ENCODE peak calls at places on chromosomes 5 and 9, in five cellular contexts. One of them, this sample, is unnamed.

GRCh38 chr9:89445135-89445797 is 52.6 kb downstream of the SEMA4D start:
- DNase-seq in heart left ventricle: no peak
- DNase-seq in adrenal gland: no peak
- DNase-seq in transverse colon: no peak
- DNase-seq in gastrocnemius medialis: no peak
- DNase-seq in this sample: no peak

GRCh38 chr5:124477002-124477546 is 269.4 kb downstream of the ZNF608 start:
- DNase-seq in gastrocnemius medialis: no peak
- DNase-seq in heart left ventricle: no peak
- DNase-seq in adrenal gland: no peak
- DNase-seq in transverse colon: no peak
- DNase-seq in this sample: no peak

GRCh38 chr5:148820778-148821395 is 5.5 kb upstream of the ADRB2 start:
- DNase-seq in gastrocnemius medialis: no peak
- DNase-seq in heart left ventricle: no peak
- DNase-seq in transverse colon: no peak
- DNase-seq in adrenal gland: no peak
- DNase-seq in this sample: no peak

GRCh38 chr9:113011911-113012381 is at the start of gene ZNF883:
- DNase-seq in gastrocnemius medialis: no peak
- DNase-seq in adrenal gland: peak; percentile 19
- DNase-seq in heart left ventricle: peak; percentile 66
- DNase-seq in transverse colon: peak; percentile 33
- DNase-seq in this sample: no peak

GRCh38 chr9:86614871-86615849 is 260.9 kb upstream of the TUT7 start:
- DNase-seq in adrenal gland: peak; percentile 22
- DNase-seq in transverse colon: no peak
- DNase-seq in gastrocnemius medialis: no peak
- DNase-seq in heart left ventricle: no peak
- DNase-seq in this sample: no peak

GRCh38 chr9:108316633-108317032 is 539.2 kb downstream of the ACTL7B start:
- DNase-seq in heart left ventricle: no peak
- DNase-seq in adrenal gland: no peak
- DNase-seq in gastrocnemius medialis: no peak
- DNase-seq in transverse colon: no peak
- DNase-seq in this sample: no peak

GRCh38 chr5:122385286-122385685 is 73.2 kb downstream of the SNCAIP start:
- DNase-seq in heart left ventricle: no peak
- DNase-seq in transverse colon: no peak
- DNase-seq in adrenal gland: no peak
- DNase-seq in gastrocnemius medialis: no peak
- DNase-seq in this sample: no peak

GRCh38 chr5:67100301-67100700 is 96.3 kb downstream of the CD180 start:
- DNase-seq in gastrocnemius medialis: no peak
- DNase-seq in heart left ventricle: no peak
- DNase-seq in adrenal gland: no peak
- DNase-seq in transverse colon: no peak
- DNase-seq in this sample: no peak

GRCh38 chr5:172735141-172735831 is 35.7 kb downstream of the DUSP1 start:
- DNase-seq in gastrocnemius medialis: no peak
- DNase-seq in transverse colon: no peak
- DNase-seq in heart left ventricle: no peak
- DNase-seq in adrenal gland: no peak
- DNase-seq in this sample: no peak

GRCh38 chr5:68898961-68899471 is 194.8 kb upstream of the SLC30A5 start:
- DNase-seq in transverse colon: no peak
- DNase-seq in adrenal gland: no peak
- DNase-seq in gastrocnemius medialis: no peak
- DNase-seq in heart left ventricle: no peak
- DNase-seq in this sample: no peak

GRCh38 chr5:107149243-107149642 is 521.5 kb downstream of the EFNA5 start:
- DNase-seq in transverse colon: no peak
- DNase-seq in gastrocnemius medialis: no peak
- DNase-seq in heart left ventricle: no peak
- DNase-seq in adrenal gland: no peak
- DNase-seq in this sample: no peak

GRCh38 chr5:179148703-179149170 is 88.6 kb downstream of the ZNF354C start:
- DNase-seq in gastrocnemius medialis: no peak
- DNase-seq in adrenal gland: no peak
- DNase-seq in heart left ventricle: no peak
- DNase-seq in transverse colon: no peak
- DNase-seq in this sample: no peak

GRCh38 chr5:139745800-139746690 is 49.6 kb upstream of the PSD2 start:
- DNase-seq in gastrocnemius medialis: peak; percentile 60
- DNase-seq in transverse colon: peak; percentile 66
- DNase-seq in heart left ventricle: peak; percentile 71
- DNase-seq in adrenal gland: peak; percentile 57
- DNase-seq in this sample: no peak

GRCh38 chr5:153081385-153081784 is 409.1 kb upstream of the GRIA1 start:
- DNase-seq in adrenal gland: no peak
- DNase-seq in transverse colon: no peak
- DNase-seq in heart left ventricle: no peak
- DNase-seq in gastrocnemius medialis: no peak
- DNase-seq in this sample: no peak

GRCh38 chr5:66807743-66808142 is 211.6 kb downstream of the MAST4 start:
- DNase-seq in gastrocnemius medialis: no peak
- DNase-seq in heart left ventricle: no peak
- DNase-seq in transverse colon: peak; percentile 17
- DNase-seq in adrenal gland: peak; percentile 42
- DNase-seq in this sample: no peak

GRCh38 chr5:113608113-113608551 is 94.6 kb downstream of the YTHDC2 start:
- DNase-seq in transverse colon: no peak
- DNase-seq in heart left ventricle: no peak
- DNase-seq in adrenal gland: no peak
- DNase-seq in gastrocnemius medialis: no peak
- DNase-seq in this sample: no peak

GRCh38 chr9:31700252-31701045 is 684.0 kb upstream of the ACO1 start:
- DNase-seq in adrenal gland: no peak
- DNase-seq in heart left ventricle: no peak
- DNase-seq in transverse colon: no peak
- DNase-seq in gastrocnemius medialis: no peak
- DNase-seq in this sample: no peak

GRCh38 chr9:5762421-5762820 is 70.5 kb downstream of the ERMP1 start:
- DNase-seq in heart left ventricle: no peak
- DNase-seq in adrenal gland: no peak
- DNase-seq in transverse colon: no peak
- DNase-seq in gastrocnemius medialis: no peak
- DNase-seq in this sample: no peak

GRCh38 chr9:76358628-76359283 is 35.5 kb downstream of the RFK start:
- DNase-seq in adrenal gland: no peak
- DNase-seq in heart left ventricle: no peak
- DNase-seq in gastrocnemius medialis: no peak
- DNase-seq in transverse colon: no peak
- DNase-seq in this sample: no peak

GRCh38 chr5:31707294-31707693 is 68.4 kb downstream of the PDZD2 start:
- DNase-seq in heart left ventricle: no peak
- DNase-seq in adrenal gland: no peak
- DNase-seq in transverse colon: no peak
- DNase-seq in gastrocnemius medialis: no peak
- DNase-seq in this sample: no peak

GRCh38 chr9:4665357-4665756 is 923 bp downstream of the SPATA6L start:
- DNase-seq in gastrocnemius medialis: no peak
- DNase-seq in heart left ventricle: no peak
- DNase-seq in adrenal gland: no peak
- DNase-seq in transverse colon: no peak
- DNase-seq in this sample: no peak

GRCh38 chr5:93246093-93246855 is 334.7 kb downstream of the NR2F1-AS1 start:
- DNase-seq in gastrocnemius medialis: no peak
- DNase-seq in transverse colon: no peak
- DNase-seq in heart left ventricle: no peak
- DNase-seq in adrenal gland: no peak
- DNase-seq in this sample: no peak

GRCh38 chr9:137697193-137697592 is 78.4 kb downstream of the EHMT1 start:
- DNase-seq in adrenal gland: no peak
- DNase-seq in heart left ventricle: no peak
- DNase-seq in gastrocnemius medialis: no peak
- DNase-seq in transverse colon: no peak
- DNase-seq in this sample: no peak

GRCh38 chr9:133103183-133103986 is 17.7 kb downstream of the RALGDS start:
- DNase-seq in gastrocnemius medialis: peak; percentile 63
- DNase-seq in transverse colon: peak; percentile 77
- DNase-seq in adrenal gland: peak; percentile 79
- DNase-seq in heart left ventricle: peak; percentile 62
- DNase-seq in this sample: no peak

GRCh38 chr9:38423939-38424843 is at the start of gene IGFBPL1:
- DNase-seq in gastrocnemius medialis: no peak
- DNase-seq in heart left ventricle: no peak
- DNase-seq in transverse colon: no peak
- DNase-seq in adrenal gland: peak; percentile 18
- DNase-seq in this sample: no peak

GRCh38 chr9:128847803-128848202 is 18.2 kb upstream of the SPOUT1 start:
- DNase-seq in adrenal gland: no peak
- DNase-seq in heart left ventricle: no peak
- DNase-seq in gastrocnemius medialis: no peak
- DNase-seq in transverse colon: no peak
- DNase-seq in this sample: no peak

GRCh38 chr9:128846680-128847030 is 17.1 kb upstream of the SPOUT1 start:
- DNase-seq in transverse colon: no peak
- DNase-seq in gastrocnemius medialis: no peak
- DNase-seq in adrenal gland: no peak
- DNase-seq in heart left ventricle: no peak
- DNase-seq in this sample: no peak

GRCh38 chr9:128840524-128840923 is 10.9 kb upstream of the SPOUT1 start:
- DNase-seq in transverse colon: no peak
- DNase-seq in adrenal gland: no peak
- DNase-seq in gastrocnemius medialis: no peak
- DNase-seq in heart left ventricle: no peak
- DNase-seq in this sample: no peak

GRCh38 chr9:128841704-128842492 is 12.3 kb upstream of the SPOUT1 start:
- DNase-seq in adrenal gland: no peak
- DNase-seq in gastrocnemius medialis: no peak
- DNase-seq in heart left ventricle: no peak
- DNase-seq in transverse colon: no peak
- DNase-seq in this sample: no peak

DNA sequence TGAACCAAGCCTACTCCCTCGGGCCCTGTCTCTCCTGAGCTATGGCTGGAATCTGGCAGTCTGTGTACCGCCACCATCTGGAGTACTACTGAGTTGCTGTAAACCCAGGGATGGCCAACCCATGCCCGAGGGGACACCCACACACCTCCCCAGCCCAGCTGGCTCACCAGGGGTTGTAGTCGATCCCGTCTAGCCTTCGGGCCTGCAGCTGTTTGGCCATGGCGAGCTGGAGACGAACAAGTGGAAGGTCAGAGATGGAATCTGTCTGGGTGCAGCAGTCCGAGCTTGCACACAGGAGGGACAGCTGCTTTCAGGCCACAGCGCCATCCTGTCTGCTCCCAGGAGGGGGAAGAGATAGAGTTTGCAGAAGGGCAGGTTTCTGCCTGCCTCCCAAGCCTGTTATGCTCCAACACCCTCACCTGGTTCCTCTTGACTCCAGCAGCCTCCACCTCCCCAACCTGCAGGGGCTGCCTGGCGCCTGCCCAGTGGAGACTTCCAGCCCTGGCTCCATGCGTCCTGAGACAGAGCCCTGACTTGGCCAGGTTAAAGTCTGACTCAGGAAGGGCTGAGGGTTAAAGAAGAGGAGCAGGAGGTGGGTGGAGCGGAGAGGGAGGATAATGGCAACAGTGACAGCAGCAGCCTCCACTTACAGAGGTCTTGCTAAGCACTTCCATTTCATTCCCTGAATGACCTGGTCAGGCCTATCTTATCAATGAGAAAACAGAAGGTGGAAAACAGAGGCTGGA is 15.8 kb upstream of the SPOUT1 start:
- DNase-seq in gastrocnemius medialis: no peak
- DNase-seq in transverse colon: no peak
- DNase-seq in adrenal gland: no peak
- DNase-seq in heart left ventricle: no peak
- DNase-seq in this sample: no peak
- TF ChIP-seq CTCF in gastrocnemius medialis: no peak
- TF ChIP-seq CTCF in transverse colon: no peak
- TF ChIP-seq CTCF in adrenal gland: no peak
- TF ChIP-seq CTCF in heart left ventricle: no peak
- TF ChIP-seq CTCF in this sample: no peak

DNA sequence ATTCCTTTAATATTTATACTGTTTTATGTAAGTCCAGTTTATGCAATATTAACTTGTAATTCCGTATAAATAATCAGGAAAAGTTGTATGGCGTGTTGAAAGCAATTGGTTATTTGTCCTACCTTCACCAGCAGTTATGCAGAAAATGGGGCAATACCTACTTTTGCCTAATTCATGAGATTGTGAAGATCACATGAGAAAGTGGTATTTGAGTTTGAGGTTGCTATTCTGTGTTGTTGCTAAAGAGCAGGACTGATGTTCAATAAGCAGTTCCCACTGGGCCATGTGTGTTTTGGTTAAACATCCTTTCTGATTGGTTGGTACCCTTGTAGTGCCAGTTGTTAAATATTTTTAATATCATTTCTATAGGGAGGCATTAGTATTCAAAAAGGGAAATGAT is 3.2 kb downstream of the TGFBR1 start:
- DNase-seq in gastrocnemius medialis: no peak
- DNase-seq in adrenal gland: no peak
- DNase-seq in transverse colon: no peak
- DNase-seq in heart left ventricle: no peak
- DNase-seq in this sample: no peak
- H3K4me3 ChIP-seq in gastrocnemius medialis: no peak overlapping the region
- H3K4me3 ChIP-seq in adrenal gland: no peak overlapping the region
- H3K4me3 ChIP-seq in transverse colon: no peak overlapping the region
- H3K4me3 ChIP-seq in heart left ventricle: no peak overlapping the region
- H3K4me3 ChIP-seq in this sample: no peak overlapping the region

GRCh38 chr5:14063117-14063516 is 80.0 kb upstream of the TRIO start:
- DNase-seq in gastrocnemius medialis: no peak
- DNase-seq in heart left ventricle: no peak
- DNase-seq in transverse colon: no peak
- DNase-seq in adrenal gland: no peak
- DNase-seq in this sample: no peak

GRCh38 chr5:14064841-14065240 is 78.3 kb upstream of the TRIO start:
- DNase-seq in gastrocnemius medialis: no peak
- DNase-seq in heart left ventricle: no peak
- DNase-seq in transverse colon: no peak
- DNase-seq in adrenal gland: no peak
- DNase-seq in this sample: no peak

GRCh38 chr5:14061106-14061505 is 82.0 kb upstream of the TRIO start:
- DNase-seq in heart left ventricle: no peak
- DNase-seq in transverse colon: no peak
- DNase-seq in adrenal gland: no peak
- DNase-seq in gastrocnemius medialis: no peak
- DNase-seq in this sample: no peak

GRCh38 chr5:14062178-14062577 is 81.0 kb upstream of the TRIO start:
- DNase-seq in adrenal gland: no peak
- DNase-seq in heart left ventricle: no peak
- DNase-seq in gastrocnemius medialis: no peak
- DNase-seq in transverse colon: no peak
- DNase-seq in this sample: no peak

GRCh38 chr5:14063691-14064090 is 79.5 kb upstream of the TRIO start:
- DNase-seq in transverse colon: no peak
- DNase-seq in heart left ventricle: no peak
- DNase-seq in adrenal gland: no peak
- DNase-seq in gastrocnemius medialis: no peak
- DNase-seq in this sample: no peak
- TF ChIP-seq CTCF in transverse colon: no peak
- TF ChIP-seq CTCF in heart left ventricle: no peak
- TF ChIP-seq CTCF in adrenal gland: no peak
- TF ChIP-seq CTCF in gastrocnemius medialis: no peak
- TF ChIP-seq CTCF in this sample: no peak

GRCh38 chr9:1320667-1321195 is 270.6 kb downstream of the DMRT2 start:
- DNase-seq in gastrocnemius medialis: no peak
- DNase-seq in adrenal gland: no peak
- DNase-seq in transverse colon: no peak
- DNase-seq in heart left ventricle: no peak
- DNase-seq in this sample: no peak
- H3K4me3 ChIP-seq in gastrocnemius medialis: no peak overlapping the region
- H3K4me3 ChIP-seq in adrenal gland: no peak overlapping the region
- H3K4me3 ChIP-seq in transverse colon: no peak overlapping the region
- H3K4me3 ChIP-seq in heart left ventricle: no peak overlapping the region
- H3K4me3 ChIP-seq in this sample: no peak overlapping the region

GRCh38 chr9:33860200-33860871 is 43.4 kb downstream of the UBE2R2 start:
- DNase-seq in heart left ventricle: no peak
- DNase-seq in transverse colon: no peak
- DNase-seq in adrenal gland: no peak
- DNase-seq in gastrocnemius medialis: no peak
- DNase-seq in this sample: no peak
- TF ChIP-seq CTCF in heart left ventricle: no peak
- TF ChIP-seq CTCF in transverse colon: peak; percentile 9
- TF ChIP-seq CTCF in adrenal gland: no peak
- TF ChIP-seq CTCF in gastrocnemius medialis: no peak
- TF ChIP-seq CTCF in this sample: peak; percentile 42

This sample was measured in GM12864.